ENCODE peak calls at places on chromosome 7, in nine cellular contexts. I is NB4, G is heart right ventricle, S is WERI-Rb-1, X is tibial artery, A is colonic mucosa, O is PC-3, M is fibroblast of lung, U is Peyer's patch. Z is an unnamed sample.

GRCh38 chr7:121306565-121306964 is 22.2 kb upstream of the WNT16 start:
- DNase-seq in M (no peak), X (no peak), I (no peak), O (no peak), A (no peak), S (no peak), G (no peak), U (no peak), Z (no peak)

GRCh38 chr7:70807650-70808049 is 324.3 kb upstream of the GALNT17 start:
- DNase-seq in I (peak), U (peak), G (no peak), S (peak), A (no peak), X (no peak), O (no peak), M (no peak), Z (no peak)

GRCh38 chr7:125184801-125185200 is 255.2 kb upstream of the POT1 start:
- DNase-seq in G (no peak), I (no peak), X (no peak), M (no peak), O (peak), A (no peak), U (no peak), S (no peak), Z (no peak)

GRCh38 chr7:46029111-46029704 is 108.1 kb upstream of the IGFBP3 start:
- DNase-seq in U (no peak), M (no peak), S (no peak), X (no peak), I (no peak), G (no peak), A (no peak), O (no peak), Z (no peak)

GRCh38 chr7:110595694-110596093 is 495.2 kb upstream of the LRRN3 start:
- DNase-seq in G (no peak), O (no peak), I (no peak), X (no peak), M (no peak), U (no peak), S (peak), A (no peak), Z (no peak)

GRCh38 chr7:98202367-98203195 is 8.7 kb upstream of the BHLHA15 start:
- DNase-seq in I (peak), A (no peak), G (no peak), U (peak), M (no peak), O (no peak), X (no peak), S (no peak), Z (no peak)

GRCh38 chr7:15174470-15174869 is 271.9 kb upstream of the DGKB start:
- DNase-seq in G (no peak), I (no peak), S (no peak), O (no peak), A (no peak), U (no peak), X (no peak), M (no peak), Z (peak)

GRCh38 chr7:43328785-43329380 is 216.4 kb downstream of the HECW1 start:
- DNase-seq in M (no peak), O (no peak), U (no peak), X (no peak), G (no peak), I (no peak), A (no peak), S (no peak), Z (no peak)

GRCh38 chr7:47485640-47486435 is 96.1 kb downstream of the TNS3 start:
- DNase-seq in I (no peak), X (no peak), S (no peak), M (peak), O (peak), U (peak), A (peak), G (no peak), Z (no peak)

GRCh38 chr7:158343936-158344455 is 243.6 kb downstream of the PTPRN2 start:
- DNase-seq in S (no peak), O (no peak), X (peak), M (no peak), G (peak), A (no peak), U (no peak), I (no peak), Z (no peak)

GRCh38 chr7:81956520-81956919 is 186.7 kb upstream of the HGF start:
- DNase-seq in S (peak), O (peak), G (peak), I (peak), U (no peak), X (no peak), M (peak), A (no peak), Z (peak)

GRCh38 chr7:63043657-63044543 is 954.7 kb upstream of the ZNF722 start:
- DNase-seq in G (no peak), U (no peak), A (no peak), S (no peak), O (no peak), M (no peak), I (no peak), X (no peak), Z (no peak)

GRCh38 chr7:154576604-154577003 is 426.3 kb downstream of the PAXIP1 start:
- DNase-seq in M (no peak), A (no peak), O (no peak), X (no peak), S (no peak), U (no peak), G (no peak), I (no peak), Z (no peak)

GRCh38 chr7:94003446-94004023 is 620 bp downstream of the BET1 start:
- DNase-seq in M (no peak), S (no peak), A (peak), G (no peak), I (no peak), O (peak), U (no peak), X (no peak), Z (peak)

GRCh38 chr7:90383879-90384278 is 19.4 kb upstream of the CLDN12 start:
- DNase-seq in G (no peak), A (no peak), X (no peak), U (no peak), I (no peak), S (no peak), M (peak), O (peak), Z (peak)

GRCh38 chr7:54992876-54993490 is 25.8 kb upstream of the EGFR start:
- DNase-seq in U (no peak), I (peak), G (no peak), X (no peak), O (no peak), A (no peak), S (no peak), M (peak), Z (peak)

GRCh38 chr7:485188-486081 is 34.2 kb downstream of the PDGFA start:
- DNase-seq in M (no peak), S (no peak), O (peak), I (no peak), A (peak), U (peak), G (no peak), X (peak), Z (no peak)

GRCh38 chr7:143263266-143264195 is at the start of gene GSTK1:
- DNase-seq in S (peak), O (peak), A (peak), I (peak), M (peak), U (peak), G (peak), X (peak), Z (peak)

GRCh38 chr7:127705461-127705959 is 53.5 kb downstream of the SND1 start:
- DNase-seq in O (peak), A (no peak), G (no peak), S (no peak), U (no peak), M (no peak), X (no peak), I (no peak), Z (peak)

GRCh38 chr7:97298561-97298960 is 181.1 kb downstream of the SDHAF3 start:
- DNase-seq in X (no peak), A (no peak), O (no peak), G (no peak), I (no peak), M (no peak), S (no peak), U (no peak), Z (peak)

GRCh38 chr7:103605640-103606039 is 159.6 kb upstream of the SLC26A5 start:
- DNase-seq in I (no peak), X (no peak), O (peak), S (no peak), U (no peak), G (no peak), M (no peak), A (no peak), Z (no peak)

GRCh38 chr7:34575006-34575405 is 83.0 kb upstream of the NPSR1 start:
- DNase-seq in X (no peak), U (no peak), I (no peak), G (no peak), A (no peak), O (no peak), S (no peak), M (no peak), Z (no peak)

GRCh38 chr7:36855330-36855729 is 131.0 kb upstream of the AOAH start:
- DNase-seq in X (no peak), S (no peak), A (no peak), I (no peak), U (no peak), M (no peak), G (no peak), O (no peak), Z (no peak)

GRCh38 chr7:5636914-5637313 is 144.5 kb downstream of the RNF216 start:
- DNase-seq in M (peak), I (peak), G (peak), O (peak), S (no peak), U (no peak), X (peak), A (peak), Z (peak)

GRCh38 chr7:136020556-136020955 is 43.4 kb upstream of the MTPN start:
- DNase-seq in A (no peak), G (no peak), S (no peak), I (no peak), O (no peak), X (no peak), U (no peak), M (no peak), Z (no peak)

GRCh38 chr7:40546616-40547501 is 412.1 kb downstream of the SUGCT start:
- DNase-seq in G (no peak), A (no peak), X (no peak), O (peak), U (no peak), M (no peak), S (no peak), I (no peak), Z (peak)

GRCh38 chr7:139734395-139734794 is 43.4 kb downstream of the HIPK2 start:
- DNase-seq in A (no peak), X (peak), S (no peak), O (peak), M (peak), I (peak), G (peak), U (peak), Z (peak)

GRCh38 chr7:24936121-24936824 is 43.7 kb downstream of the OSBPL3 start:
- DNase-seq in I (no peak), A (no peak), G (no peak), X (no peak), S (no peak), U (no peak), O (peak), M (no peak), Z (peak)

GRCh38 chr7:98174334-98175259 is 36.6 kb upstream of the BHLHA15 start:
- DNase-seq in A (no peak), S (no peak), M (no peak), O (no peak), X (no peak), U (no peak), G (peak), I (no peak), Z (no peak)

GRCh38 chr7:29442146-29442545 is 121.5 kb upstream of the PRR15 start:
- DNase-seq in X (no peak), G (no peak), S (peak), O (peak), A (no peak), I (peak), U (no peak), M (peak), Z (peak)

GRCh38 chr7:149830997-149831729 is 7.0 kb upstream of the ZNF862 start:
- DNase-seq in G (no peak), A (no peak), I (no peak), O (no peak), M (no peak), U (no peak), X (no peak), S (no peak), Z (no peak)

GRCh38 chr7:76405738-76406137 is 3.8 kb downstream of the SSC4D start:
- DNase-seq in A (no peak), S (no peak), I (no peak), G (no peak), O (no peak), U (no peak), X (no peak), M (no peak), Z (no peak)

GRCh38 chr7:76408121-76408560 is 1.4 kb downstream of the SSC4D start:
- DNase-seq in O (no peak), M (no peak), X (no peak), S (peak), I (no peak), A (no peak), G (no peak), U (no peak), Z (no peak)

GRCh38 chr7:76407718-76408117 is 1.8 kb downstream of the SSC4D start:
- DNase-seq in G (no peak), S (no peak), U (no peak), O (no peak), I (no peak), A (no peak), M (no peak), X (no peak), Z (no peak)

GRCh38 chr7:76400248-76400647 is 9.2 kb downstream of the SSC4D start:
- DNase-seq in G (no peak), S (no peak), M (no peak), I (no peak), O (no peak), X (no peak), U (no peak), A (no peak), Z (no peak)

DNA sequence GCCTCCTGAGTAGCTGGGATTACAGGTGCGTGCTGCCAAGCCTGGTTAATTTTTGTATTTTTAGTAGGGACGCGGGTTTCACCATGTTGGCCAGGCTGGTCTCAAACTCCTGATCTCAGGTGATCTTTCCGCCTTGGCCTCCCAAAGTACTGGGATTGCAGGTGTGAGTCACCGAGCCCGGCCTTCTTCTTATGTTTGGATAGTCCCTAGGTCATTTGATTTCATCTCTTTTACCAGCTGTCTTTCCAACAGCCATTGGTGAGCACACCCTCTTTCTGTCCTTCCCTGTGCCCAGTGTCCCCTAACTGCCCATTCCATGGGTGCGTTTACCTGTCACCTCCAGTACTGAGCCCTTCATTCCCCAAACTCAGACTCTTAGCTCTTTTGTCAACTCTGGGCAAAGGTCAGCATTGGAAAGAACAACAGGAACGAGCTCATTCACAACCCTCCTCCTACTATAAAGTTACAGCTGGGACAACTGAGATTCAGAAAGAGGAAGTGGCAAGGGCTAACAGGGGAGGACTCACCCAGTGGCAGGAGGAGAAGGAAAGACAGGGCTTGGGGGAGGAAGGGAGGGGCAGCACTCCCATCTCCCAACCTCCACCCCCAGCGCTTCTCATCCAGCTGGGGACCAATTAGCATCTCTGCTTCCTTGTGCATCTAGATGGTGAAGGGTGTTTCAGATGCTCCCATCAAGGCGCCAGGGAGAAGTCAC is 5.6 kb downstream of the SSC4D start:
- DNase-seq in G (no peak), X (no peak), M (no peak), I (peak), U (peak), S (no peak), A (peak), O (no peak), Z (no peak)
- TF ChIP-seq CTCF in G (no peak), X (no peak), M (no peak), I (no peak), U (no peak), S (no peak), A (no peak), O (no peak), Z (no peak)

GRCh38 chr7:65800890-65801341 is 72.0 kb upstream of the VKORC1L1 start:
- DNase-seq in G (no peak), X (no peak), M (no peak), I (no peak), A (no peak), S (no peak), U (no peak), O (no peak), Z (no peak)

GRCh38 chr7:65796205-65796604 is 76.7 kb upstream of the VKORC1L1 start:
- DNase-seq in O (no peak), U (no peak), M (no peak), G (no peak), X (no peak), I (no peak), A (no peak), S (no peak), Z (no peak)

DNA sequence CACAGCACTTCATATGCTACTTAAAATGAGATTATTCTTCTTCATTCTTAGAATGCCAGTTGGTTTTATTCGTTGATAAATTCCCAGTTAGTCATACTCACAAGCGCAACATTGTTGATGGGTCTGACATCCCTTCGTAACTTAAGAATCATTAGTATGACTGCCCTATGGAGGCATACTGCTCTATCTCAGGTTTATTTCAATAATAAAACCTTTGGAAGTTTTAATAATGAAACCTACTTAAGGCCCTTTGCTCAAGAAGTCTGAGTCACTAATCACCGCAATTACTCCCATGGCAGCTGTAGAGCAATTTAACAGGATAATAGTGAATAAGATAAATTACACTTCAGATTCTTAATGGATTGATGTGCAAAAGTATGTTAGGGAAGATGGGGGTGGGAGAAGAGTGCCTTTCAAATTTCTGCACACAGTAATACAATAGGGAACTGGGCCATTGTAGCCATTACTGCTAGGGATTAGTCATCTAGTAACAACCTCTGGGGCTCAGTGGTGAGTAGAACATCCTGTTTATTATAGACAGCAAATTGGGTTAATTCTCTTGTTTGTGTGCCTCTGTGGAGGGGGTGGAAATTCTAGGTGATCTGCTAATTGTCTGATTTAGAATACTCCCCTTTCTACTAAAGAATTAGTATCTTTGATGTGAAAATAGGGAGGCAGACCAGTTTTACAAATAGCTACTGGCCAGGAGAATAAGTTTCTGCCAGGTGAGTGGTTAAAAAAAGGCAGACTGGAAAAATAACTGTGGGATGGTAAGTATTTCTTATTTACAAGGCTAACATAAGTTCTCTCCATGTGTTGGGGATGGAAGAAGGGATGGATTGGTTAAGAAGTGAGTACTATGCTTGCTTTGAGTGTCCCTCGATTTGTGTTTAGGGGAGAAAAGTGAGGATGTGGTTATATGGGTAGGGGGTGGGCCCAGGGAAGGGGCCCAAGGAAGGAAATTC is 74.5 kb upstream of the VKORC1L1 start:
- DNase-seq in S (peak), I (peak), X (no peak), O (peak), M (peak), G (no peak), U (no peak), A (no peak), Z (peak)
- H3K4me3 ChIP-seq in S (no peak), I (no peak), X (no peak), O (no peak), M (no peak), G (no peak), U (no peak), A (no peak), Z (no peak)

GRCh38 chr7:101432316-101432715 is 69.6 kb downstream of the COL26A1 start:
- DNase-seq in S (no peak), M (no peak), O (no peak), A (no peak), U (no peak), X (no peak), G (no peak), I (no peak), Z (no peak)

GRCh38 chr7:101436226-101436745 is 73.6 kb downstream of the COL26A1 start:
- DNase-seq in M (no peak), O (no peak), X (no peak), G (no peak), U (no peak), S (peak), A (no peak), I (no peak), Z (no peak)

GRCh38 chr7:101433688-101434087 is 71.0 kb downstream of the COL26A1 start:
- DNase-seq in U (no peak), X (no peak), S (no peak), M (no peak), G (no peak), I (no peak), A (no peak), O (no peak), Z (no peak)

GRCh38 chr7:101436857-101437576 is 74.3 kb downstream of the COL26A1 start:
- DNase-seq in O (peak), A (peak), G (no peak), S (peak), M (no peak), U (no peak), X (no peak), I (no peak), Z (no peak)

GRCh38 chr7:101435461-101436225 is 73.0 kb downstream of the COL26A1 start:
- DNase-seq in G (no peak), A (no peak), U (no peak), I (no peak), O (no peak), S (no peak), X (no peak), M (no peak), Z (no peak)
- TF ChIP-seq CTCF in G (no peak), A (no peak), U (no peak), I (no peak), O (no peak), S (peak), X (no peak), M (no peak), Z (no peak)

DNA sequence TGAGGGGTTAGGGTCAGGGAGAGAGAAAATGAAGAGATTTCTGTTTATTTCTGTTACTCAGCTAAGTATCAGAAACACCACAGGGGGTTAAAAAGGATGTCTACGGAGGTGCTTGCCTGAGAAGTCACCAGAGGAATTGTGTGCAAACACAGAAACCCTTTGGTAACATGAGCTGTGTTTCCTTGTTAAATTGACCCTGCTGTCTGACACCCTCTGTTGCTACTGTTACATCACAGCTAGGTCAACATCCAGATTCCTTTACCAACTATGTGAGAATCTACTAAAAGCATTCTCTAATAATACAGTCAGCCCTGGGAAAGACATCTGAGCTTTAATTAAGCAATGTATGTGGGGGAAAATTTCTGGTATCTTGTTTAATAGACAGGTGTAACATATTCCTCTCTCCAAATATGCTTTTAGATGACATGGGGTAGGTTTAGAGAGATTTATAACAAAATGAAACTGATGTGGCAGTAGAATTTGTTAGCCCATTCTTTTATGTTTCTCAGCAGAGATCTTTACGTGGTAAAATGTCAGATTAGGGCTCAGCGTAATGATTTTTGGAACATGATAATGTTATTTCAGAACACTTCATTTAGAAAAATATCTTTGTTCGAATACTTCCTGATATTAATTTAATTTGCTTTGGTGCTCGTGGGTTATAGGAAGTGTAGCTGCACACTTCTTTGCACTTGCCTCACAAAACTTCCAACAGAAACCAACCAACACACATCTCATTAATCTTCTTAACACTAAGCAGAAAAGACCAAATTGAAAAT is 168.0 kb upstream of the AHR start:
- DNase-seq in M (peak), X (no peak), I (no peak), O (peak), G (no peak), A (no peak), S (no peak), U (no peak), Z (peak)
- H3K4me3 ChIP-seq in M (no peak), X (no peak), I (no peak), O (no peak), G (peak), A (no peak), S (no peak), U (peak), Z (no peak)

Z was measured in cardiac fibroblast.